ENCODE peak calls at places on chromosomes 12 and 14, in seven cellular contexts. One of them, this sample, is unnamed.

GRCh38 chr14:24249230-24250021 is 7.0 kb upstream of the TINF2 start:
- DNase-seq in endodermal cell: no peak
- DNase-seq in ovary: no peak
- DNase-seq in B cell: peak
- DNase-seq in AG04450: no peak
- DNase-seq in MCF 10A: no peak
- DNase-seq in neural progenitor cell: no peak
- DNase-seq in this sample: no peak

GRCh38 chr12:80551897-80552296 is 107.9 kb downstream of the PTPRQ start:
- DNase-seq in endodermal cell: no peak
- DNase-seq in ovary: no peak
- DNase-seq in B cell: no peak
- DNase-seq in AG04450: peak
- DNase-seq in MCF 10A: peak
- DNase-seq in neural progenitor cell: no peak
- DNase-seq in this sample: no peak

GRCh38 chr14:57692671-57693070 is 173.2 kb downstream of the SLC35F4 start:
- DNase-seq in endodermal cell: no peak
- DNase-seq in ovary: no peak
- DNase-seq in B cell: no peak
- DNase-seq in AG04450: peak
- DNase-seq in MCF 10A: peak
- DNase-seq in neural progenitor cell: peak
- DNase-seq in this sample: no peak

GRCh38 chr12:15698377-15698867 is 90.8 kb downstream of the EPS8 start:
- DNase-seq in endodermal cell: no peak
- DNase-seq in ovary: no peak
- DNase-seq in B cell: no peak
- DNase-seq in AG04450: no peak
- DNase-seq in MCF 10A: no peak
- DNase-seq in neural progenitor cell: peak
- DNase-seq in this sample: no peak

GRCh38 chr14:68549057-68549421 is 243.8 kb downstream of the ZFP36L1 start:
- DNase-seq in endodermal cell: no peak
- DNase-seq in ovary: no peak
- DNase-seq in B cell: no peak
- DNase-seq in AG04450: no peak
- DNase-seq in MCF 10A: peak
- DNase-seq in neural progenitor cell: no peak
- DNase-seq in this sample: no peak

GRCh38 chr14:54500744-54501143 is 9.0 kb upstream of the CGRRF1 start:
- DNase-seq in endodermal cell: no peak
- DNase-seq in ovary: no peak
- DNase-seq in B cell: no peak
- DNase-seq in AG04450: no peak
- DNase-seq in MCF 10A: no peak
- DNase-seq in neural progenitor cell: no peak
- DNase-seq in this sample: no peak

GRCh38 chr12:59973515-59973914 is 377.7 kb downstream of the SLC16A7 start:
- DNase-seq in endodermal cell: no peak
- DNase-seq in ovary: no peak
- DNase-seq in B cell: no peak
- DNase-seq in AG04450: no peak
- DNase-seq in MCF 10A: peak
- DNase-seq in neural progenitor cell: no peak
- DNase-seq in this sample: no peak

GRCh38 chr12:13964666-13965065 is 16.7 kb downstream of the GRIN2B start:
- DNase-seq in endodermal cell: peak
- DNase-seq in ovary: no peak
- DNase-seq in B cell: no peak
- DNase-seq in AG04450: no peak
- DNase-seq in MCF 10A: no peak
- DNase-seq in neural progenitor cell: peak
- DNase-seq in this sample: no peak

GRCh38 chr12:22538336-22538735 is 6.0 kb downstream of the C2CD5 start:
- DNase-seq in endodermal cell: no peak
- DNase-seq in ovary: no peak
- DNase-seq in B cell: no peak
- DNase-seq in AG04450: no peak
- DNase-seq in MCF 10A: no peak
- DNase-seq in neural progenitor cell: no peak
- DNase-seq in this sample: no peak

GRCh38 chr12:75539889-75540288 is 28.5 kb upstream of the KRR1 start:
- DNase-seq in endodermal cell: no peak
- DNase-seq in ovary: no peak
- DNase-seq in B cell: no peak
- DNase-seq in AG04450: no peak
- DNase-seq in MCF 10A: no peak
- DNase-seq in neural progenitor cell: no peak
- DNase-seq in this sample: no peak

GRCh38 chr14:35161231-35161630 is 38.9 kb downstream of the PRORP start:
- DNase-seq in endodermal cell: no peak
- DNase-seq in ovary: no peak
- DNase-seq in B cell: no peak
- DNase-seq in AG04450: no peak
- DNase-seq in MCF 10A: peak
- DNase-seq in neural progenitor cell: no peak
- DNase-seq in this sample: peak

GRCh38 chr12:81998761-81999378 is 239.7 kb upstream of the PPFIA2 start:
- DNase-seq in endodermal cell: no peak
- DNase-seq in ovary: no peak
- DNase-seq in B cell: no peak
- DNase-seq in AG04450: no peak
- DNase-seq in MCF 10A: no peak
- DNase-seq in neural progenitor cell: no peak
- DNase-seq in this sample: no peak

GRCh38 chr14:77098470-77099353 is 654 bp downstream of the CIPC start:
- DNase-seq in endodermal cell: no peak
- DNase-seq in ovary: peak
- DNase-seq in B cell: no peak
- DNase-seq in AG04450: no peak
- DNase-seq in MCF 10A: peak
- DNase-seq in neural progenitor cell: peak
- DNase-seq in this sample: peak

GRCh38 chr12:19892186-19892585 is 452.9 kb downstream of the AEBP2 start:
- DNase-seq in endodermal cell: no peak
- DNase-seq in ovary: no peak
- DNase-seq in B cell: no peak
- DNase-seq in AG04450: no peak
- DNase-seq in MCF 10A: no peak
- DNase-seq in neural progenitor cell: no peak
- DNase-seq in this sample: no peak

GRCh38 chr12:19894049-19894448 is 454.8 kb downstream of the AEBP2 start:
- DNase-seq in endodermal cell: no peak
- DNase-seq in ovary: no peak
- DNase-seq in B cell: no peak
- DNase-seq in AG04450: no peak
- DNase-seq in MCF 10A: no peak
- DNase-seq in neural progenitor cell: no peak
- DNase-seq in this sample: no peak

GRCh38 chr12:19895609-19896008 is 456.3 kb downstream of the AEBP2 start:
- DNase-seq in endodermal cell: no peak
- DNase-seq in ovary: no peak
- DNase-seq in B cell: no peak
- DNase-seq in AG04450: no peak
- DNase-seq in MCF 10A: no peak
- DNase-seq in neural progenitor cell: no peak
- DNase-seq in this sample: no peak

GRCh38 chr12:19894803-19895202 is 455.5 kb downstream of the AEBP2 start:
- DNase-seq in endodermal cell: no peak
- DNase-seq in ovary: no peak
- DNase-seq in B cell: no peak
- DNase-seq in AG04450: no peak
- DNase-seq in MCF 10A: no peak
- DNase-seq in neural progenitor cell: no peak
- DNase-seq in this sample: peak

GRCh38 chr12:19893514-19893913 is 454.2 kb downstream of the AEBP2 start:
- DNase-seq in endodermal cell: no peak
- DNase-seq in ovary: no peak
- DNase-seq in B cell: no peak
- DNase-seq in AG04450: peak
- DNase-seq in MCF 10A: peak
- DNase-seq in neural progenitor cell: no peak
- DNase-seq in this sample: no peak
- TF ChIP-seq CTCF in endodermal cell: no peak
- TF ChIP-seq CTCF in ovary: no peak
- TF ChIP-seq CTCF in B cell: no peak
- TF ChIP-seq CTCF in AG04450: peak
- TF ChIP-seq CTCF in MCF 10A: peak
- TF ChIP-seq CTCF in neural progenitor cell: no peak
- TF ChIP-seq CTCF in this sample: no peak

DNA sequence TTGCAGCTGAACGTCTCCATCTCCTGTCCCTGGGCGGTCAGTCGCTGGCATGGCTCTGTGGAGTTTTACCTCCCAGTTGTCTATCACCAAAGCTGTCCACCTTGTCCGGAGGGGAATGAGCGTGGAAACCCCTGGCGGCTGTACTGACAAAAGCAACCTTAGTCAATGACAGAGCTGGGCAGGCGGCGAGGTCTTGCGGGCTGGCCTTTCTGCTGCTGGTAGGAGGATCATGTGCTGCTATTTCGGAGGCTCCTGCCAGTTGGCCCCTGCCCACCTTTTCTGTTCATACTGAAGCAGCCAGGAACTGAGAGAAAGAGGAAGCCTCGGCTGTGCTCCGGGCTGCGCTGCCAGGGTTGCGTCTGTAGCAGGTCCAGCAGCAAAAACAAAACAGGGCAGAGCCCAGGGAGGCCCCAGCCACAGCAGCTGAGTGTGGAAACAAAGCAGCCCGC is 57.7 kb downstream of the HMGA2 start:
- DNase-seq in endodermal cell: peak
- DNase-seq in ovary: peak
- DNase-seq in B cell: peak
- DNase-seq in AG04450: no peak
- DNase-seq in MCF 10A: no peak
- DNase-seq in neural progenitor cell: peak
- DNase-seq in this sample: peak
- TF ChIP-seq CTCF in endodermal cell: peak
- TF ChIP-seq CTCF in ovary: no peak
- TF ChIP-seq CTCF in B cell: no peak
- TF ChIP-seq CTCF in AG04450: peak
- TF ChIP-seq CTCF in MCF 10A: no peak
- TF ChIP-seq CTCF in neural progenitor cell: peak
- TF ChIP-seq CTCF in this sample: no peak

GRCh38 chr14:106268013-106268727 is 741.8 kb downstream of the TMEM121 start:
- DNase-seq in endodermal cell: no peak
- DNase-seq in ovary: no peak
- DNase-seq in B cell: peak
- DNase-seq in AG04450: no peak
- DNase-seq in MCF 10A: peak
- DNase-seq in neural progenitor cell: no peak
- DNase-seq in this sample: peak
- TF ChIP-seq CTCF in endodermal cell: no peak
- TF ChIP-seq CTCF in ovary: no peak
- TF ChIP-seq CTCF in B cell: peak
- TF ChIP-seq CTCF in AG04450: no peak
- TF ChIP-seq CTCF in MCF 10A: no peak
- TF ChIP-seq CTCF in neural progenitor cell: no peak
- TF ChIP-seq CTCF in this sample: no peak

DNA sequence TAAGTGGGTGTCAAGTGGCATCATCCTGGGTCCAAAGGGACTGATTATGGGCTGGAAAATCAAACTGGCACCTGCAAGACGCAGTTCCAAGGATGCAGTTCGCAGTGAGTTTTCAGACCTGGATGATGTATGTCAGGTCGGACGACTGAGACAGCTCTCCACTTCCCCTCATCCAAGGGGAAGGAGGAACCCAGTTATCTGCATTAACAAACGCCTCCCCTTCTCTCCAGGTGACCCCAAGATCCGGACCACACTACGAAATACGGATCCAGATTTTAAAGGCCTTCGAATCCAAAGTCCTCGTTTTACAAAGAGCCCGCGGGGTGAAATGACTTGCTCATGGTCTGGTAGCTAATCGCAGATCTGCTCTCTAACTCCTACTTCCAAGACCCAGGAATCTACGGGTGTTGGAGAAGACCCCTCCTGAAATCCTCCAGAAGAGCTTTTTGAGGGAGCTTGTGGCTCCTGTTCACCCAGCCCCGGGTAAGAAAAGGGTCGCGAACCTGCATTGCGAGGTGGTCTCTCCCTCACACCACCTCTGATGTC is 460 bp upstream of the SYNE2 start:
- DNase-seq in endodermal cell: no peak
- DNase-seq in ovary: no peak
- DNase-seq in B cell: peak
- DNase-seq in AG04450: no peak
- DNase-seq in MCF 10A: no peak
- DNase-seq in neural progenitor cell: no peak
- DNase-seq in this sample: peak
- TF ChIP-seq CTCF in endodermal cell: no peak
- TF ChIP-seq CTCF in ovary: no peak
- TF ChIP-seq CTCF in B cell: no peak
- TF ChIP-seq CTCF in AG04450: peak
- TF ChIP-seq CTCF in MCF 10A: no peak
- TF ChIP-seq CTCF in neural progenitor cell: no peak
- TF ChIP-seq CTCF in this sample: no peak

GRCh38 chr12:53224268-53224896 is 7.6 kb downstream of the RARG start:
- DNase-seq in endodermal cell: peak
- DNase-seq in ovary: no peak
- DNase-seq in B cell: peak
- DNase-seq in AG04450: no peak
- DNase-seq in MCF 10A: peak
- DNase-seq in neural progenitor cell: peak
- DNase-seq in this sample: no peak
- TF ChIP-seq CTCF in endodermal cell: peak
- TF ChIP-seq CTCF in ovary: no peak
- TF ChIP-seq CTCF in B cell: no peak
- TF ChIP-seq CTCF in AG04450: peak
- TF ChIP-seq CTCF in MCF 10A: peak
- TF ChIP-seq CTCF in neural progenitor cell: peak
- TF ChIP-seq CTCF in this sample: peak

DNA sequence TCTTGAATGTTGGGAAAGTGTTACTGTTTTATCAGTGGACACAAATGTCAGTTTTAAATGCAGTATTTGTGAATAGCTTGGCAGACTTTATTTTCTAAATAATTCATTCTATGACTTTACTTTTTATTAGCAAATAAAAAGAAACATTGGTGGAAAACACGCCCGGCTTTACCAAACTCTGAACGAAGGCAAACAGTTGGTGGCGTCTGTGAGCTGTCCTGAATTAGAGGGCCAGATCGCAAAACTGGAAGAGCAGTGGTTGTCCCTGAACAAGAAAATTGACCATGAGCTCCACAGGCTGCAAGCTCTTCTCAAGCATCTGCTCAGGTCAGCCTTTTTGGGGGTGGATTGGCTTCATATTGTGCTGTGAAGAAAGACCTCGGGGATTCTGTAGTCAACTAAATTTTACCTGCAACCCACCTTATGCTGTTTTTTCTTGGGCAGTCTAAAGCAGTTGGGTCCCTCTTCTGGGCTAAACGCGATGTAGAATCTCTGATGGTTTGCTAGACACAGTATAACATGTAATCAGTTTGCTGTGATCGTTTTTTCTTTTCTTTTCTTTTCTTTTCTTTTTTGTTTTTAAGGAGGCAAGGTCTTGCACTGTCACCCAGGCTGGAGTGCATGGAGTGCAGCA is 156.4 kb downstream of the ESR2 start:
- DNase-seq in endodermal cell: peak
- DNase-seq in ovary: peak
- DNase-seq in B cell: no peak
- DNase-seq in AG04450: no peak
- DNase-seq in MCF 10A: no peak
- DNase-seq in neural progenitor cell: peak
- DNase-seq in this sample: no peak
- TF ChIP-seq CTCF in endodermal cell: peak
- TF ChIP-seq CTCF in ovary: no peak
- TF ChIP-seq CTCF in B cell: no peak
- TF ChIP-seq CTCF in AG04450: peak
- TF ChIP-seq CTCF in MCF 10A: no peak
- TF ChIP-seq CTCF in neural progenitor cell: peak
- TF ChIP-seq CTCF in this sample: no peak